ENCODE peak calls at places on chromosome 22, in seven cellular contexts. One of them, this sample, is unnamed.

GRCh38 chr22:21641795-21642583 is at the start of gene SDF2L1:
- DNase-seq in lower lobe of right lung: peak
- DNase-seq in lung: peak
- DNase-seq in mucosa of descending colon: peak
- DNase-seq in MM.1S: peak
- DNase-seq in mammary epithelial cell: peak
- DNase-seq in neural progenitor cell: peak
- DNase-seq in this sample: peak

GRCh38 chr22:42664976-42665831 is 16.0 kb upstream of the CYB5R3 start:
- DNase-seq in lower lobe of right lung: no peak
- DNase-seq in lung: no peak
- DNase-seq in mucosa of descending colon: no peak
- DNase-seq in MM.1S: peak
- DNase-seq in mammary epithelial cell: peak
- DNase-seq in neural progenitor cell: no peak
- DNase-seq in this sample: no peak

GRCh38 chr22:33919591-33920501 is at the start of gene LARGE1:
- DNase-seq in lower lobe of right lung: peak
- DNase-seq in lung: peak
- DNase-seq in mucosa of descending colon: peak
- DNase-seq in MM.1S: peak
- DNase-seq in mammary epithelial cell: peak
- DNase-seq in neural progenitor cell: peak
- DNase-seq in this sample: no peak

GRCh38 chr22:17152971-17153370 is 6.1 kb downstream of the HDHD5 start:
- DNase-seq in lower lobe of right lung: no peak
- DNase-seq in lung: no peak
- DNase-seq in mucosa of descending colon: no peak
- DNase-seq in MM.1S: no peak
- DNase-seq in mammary epithelial cell: no peak
- DNase-seq in neural progenitor cell: no peak
- DNase-seq in this sample: no peak

GRCh38 chr22:29195118-29195963 is 10.4 kb upstream of the EMID1 start:
- DNase-seq in lower lobe of right lung: no peak
- DNase-seq in lung: no peak
- DNase-seq in mucosa of descending colon: no peak
- DNase-seq in MM.1S: no peak
- DNase-seq in mammary epithelial cell: no peak
- DNase-seq in neural progenitor cell: no peak
- DNase-seq in this sample: no peak

GRCh38 chr22:27267145-27267544 is 534.4 kb downstream of the MN1 start:
- DNase-seq in lower lobe of right lung: no peak
- DNase-seq in lung: no peak
- DNase-seq in mucosa of descending colon: no peak
- DNase-seq in MM.1S: no peak
- DNase-seq in mammary epithelial cell: no peak
- DNase-seq in neural progenitor cell: no peak
- DNase-seq in this sample: no peak

GRCh38 chr22:43100223-43100622 is 10.3 kb upstream of the BIK start:
- DNase-seq in lower lobe of right lung: no peak
- DNase-seq in lung: no peak
- DNase-seq in mucosa of descending colon: no peak
- DNase-seq in MM.1S: no peak
- DNase-seq in mammary epithelial cell: peak
- DNase-seq in neural progenitor cell: no peak
- DNase-seq in this sample: peak

GRCh38 chr22:26550498-26551033 is 38.3 kb upstream of the TFIP11 start:
- DNase-seq in lower lobe of right lung: peak
- DNase-seq in lung: peak
- DNase-seq in mucosa of descending colon: no peak
- DNase-seq in MM.1S: no peak
- DNase-seq in mammary epithelial cell: no peak
- DNase-seq in neural progenitor cell: peak
- DNase-seq in this sample: no peak

GRCh38 chr22:27752771-27753170 is 48.8 kb downstream of the MN1 start:
- DNase-seq in lower lobe of right lung: peak
- DNase-seq in lung: no peak
- DNase-seq in mucosa of descending colon: peak
- DNase-seq in MM.1S: no peak
- DNase-seq in mammary epithelial cell: peak
- DNase-seq in neural progenitor cell: no peak
- DNase-seq in this sample: peak

GRCh38 chr22:48702573-48703264 is 1125.0 kb downstream of the BRD1 start:
- DNase-seq in lower lobe of right lung: peak
- DNase-seq in lung: no peak
- DNase-seq in mucosa of descending colon: no peak
- DNase-seq in MM.1S: no peak
- DNase-seq in mammary epithelial cell: no peak
- DNase-seq in neural progenitor cell: peak
- DNase-seq in this sample: no peak

GRCh38 chr22:27201741-27202140 is 544.4 kb downstream of the MIAT start:
- DNase-seq in lower lobe of right lung: no peak
- DNase-seq in lung: no peak
- DNase-seq in mucosa of descending colon: no peak
- DNase-seq in MM.1S: no peak
- DNase-seq in mammary epithelial cell: no peak
- DNase-seq in neural progenitor cell: no peak
- DNase-seq in this sample: no peak

GRCh38 chr22:42743501-42743991 is 22.9 kb upstream of the A4GALT start:
- DNase-seq in lower lobe of right lung: peak
- DNase-seq in lung: peak
- DNase-seq in mucosa of descending colon: peak
- DNase-seq in MM.1S: no peak
- DNase-seq in mammary epithelial cell: no peak
- DNase-seq in neural progenitor cell: peak
- DNase-seq in this sample: no peak

GRCh38 chr22:50148991-50149721 is 21.4 kb upstream of the PANX2 start:
- DNase-seq in lower lobe of right lung: peak
- DNase-seq in lung: peak
- DNase-seq in mucosa of descending colon: peak
- DNase-seq in MM.1S: peak
- DNase-seq in mammary epithelial cell: peak
- DNase-seq in neural progenitor cell: peak
- DNase-seq in this sample: peak

GRCh38 chr22:41535244-41535643 is 9.0 kb downstream of the POLR3H start:
- DNase-seq in lower lobe of right lung: no peak
- DNase-seq in lung: no peak
- DNase-seq in mucosa of descending colon: no peak
- DNase-seq in MM.1S: no peak
- DNase-seq in mammary epithelial cell: no peak
- DNase-seq in neural progenitor cell: peak
- DNase-seq in this sample: peak

GRCh38 chr22:29224859-29225410 is 19.2 kb downstream of the EMID1 start:
- DNase-seq in lower lobe of right lung: no peak
- DNase-seq in lung: no peak
- DNase-seq in mucosa of descending colon: no peak
- DNase-seq in MM.1S: no peak
- DNase-seq in mammary epithelial cell: no peak
- DNase-seq in neural progenitor cell: no peak
- DNase-seq in this sample: no peak

GRCh38 chr22:30821381-30821780 is 126.7 kb downstream of the OSBP2 start:
- DNase-seq in lower lobe of right lung: no peak
- DNase-seq in lung: no peak
- DNase-seq in mucosa of descending colon: no peak
- DNase-seq in MM.1S: no peak
- DNase-seq in mammary epithelial cell: no peak
- DNase-seq in neural progenitor cell: no peak
- DNase-seq in this sample: no peak

GRCh38 chr22:27278986-27279385 is 522.6 kb downstream of the MN1 start:
- DNase-seq in lower lobe of right lung: no peak
- DNase-seq in lung: no peak
- DNase-seq in mucosa of descending colon: no peak
- DNase-seq in MM.1S: no peak
- DNase-seq in mammary epithelial cell: peak
- DNase-seq in neural progenitor cell: no peak
- DNase-seq in this sample: no peak

GRCh38 chr22:22060200-22061084 is 77.9 kb upstream of the TOP3B start:
- DNase-seq in lower lobe of right lung: peak
- DNase-seq in lung: peak
- DNase-seq in mucosa of descending colon: peak
- DNase-seq in MM.1S: peak
- DNase-seq in mammary epithelial cell: peak
- DNase-seq in neural progenitor cell: peak
- DNase-seq in this sample: peak

GRCh38 chr22:50049299-50050195 is 8.6 kb downstream of the TTLL8 start:
- DNase-seq in lower lobe of right lung: no peak
- DNase-seq in lung: no peak
- DNase-seq in mucosa of descending colon: peak
- DNase-seq in MM.1S: no peak
- DNase-seq in mammary epithelial cell: no peak
- DNase-seq in neural progenitor cell: no peak
- DNase-seq in this sample: no peak

DNA sequence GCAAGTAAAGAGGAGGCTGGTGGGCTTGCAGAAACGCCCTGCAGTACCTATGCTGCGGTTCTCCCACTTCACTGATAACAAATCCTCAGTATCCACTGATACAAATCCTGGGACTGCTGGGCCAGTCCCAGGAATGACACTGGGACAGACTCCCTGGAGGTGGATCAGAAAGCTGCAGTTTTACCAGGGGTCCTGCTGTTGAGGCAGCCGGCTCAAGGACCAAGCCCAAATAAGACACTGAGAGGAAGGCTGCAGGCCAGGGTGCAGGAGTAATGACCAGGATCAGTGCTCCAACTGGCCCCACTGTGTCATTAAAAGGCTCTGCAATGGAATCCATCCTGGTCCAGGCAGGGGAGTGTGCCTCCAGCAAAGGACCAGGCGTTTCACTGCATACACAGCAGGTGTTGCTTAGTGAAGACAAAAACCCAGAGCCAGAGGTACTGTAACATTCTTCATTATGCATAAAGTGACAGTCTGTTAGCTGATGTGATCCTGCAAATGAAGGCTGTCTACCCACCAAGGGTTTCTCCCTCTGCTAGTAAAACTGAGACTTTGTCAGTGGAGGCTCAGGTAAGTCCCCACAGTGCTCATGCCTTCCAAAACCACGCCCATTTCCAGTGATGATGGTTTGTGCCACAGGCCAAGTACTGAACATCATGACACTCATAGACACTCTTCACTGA is 1.4 kb upstream of the C22orf39 start:
- DNase-seq in lower lobe of right lung: no peak
- DNase-seq in lung: no peak
- DNase-seq in mucosa of descending colon: no peak
- DNase-seq in MM.1S: peak
- DNase-seq in mammary epithelial cell: no peak
- DNase-seq in neural progenitor cell: peak
- DNase-seq in this sample: no peak
- H3K4me3 ChIP-seq in lower lobe of right lung: no peak
- H3K4me3 ChIP-seq in lung: no peak
- H3K4me3 ChIP-seq in mucosa of descending colon: no peak
- H3K4me3 ChIP-seq in MM.1S: peak
- H3K4me3 ChIP-seq in mammary epithelial cell: no peak
- H3K4me3 ChIP-seq in neural progenitor cell: peak
- H3K4me3 ChIP-seq in this sample: no peak

GRCh38 chr22:45171830-45172229 is 8.1 kb downstream of the NUP50 start:
- DNase-seq in lower lobe of right lung: no peak
- DNase-seq in lung: no peak
- DNase-seq in mucosa of descending colon: no peak
- DNase-seq in MM.1S: no peak
- DNase-seq in mammary epithelial cell: no peak
- DNase-seq in neural progenitor cell: no peak
- DNase-seq in this sample: no peak
- TF ChIP-seq CTCF in lower lobe of right lung: no peak
- TF ChIP-seq CTCF in lung: no peak
- TF ChIP-seq CTCF in mucosa of descending colon: no peak
- TF ChIP-seq CTCF in MM.1S: no peak
- TF ChIP-seq CTCF in mammary epithelial cell: no peak
- TF ChIP-seq CTCF in neural progenitor cell: no peak
- TF ChIP-seq CTCF in this sample: no peak

DNA sequence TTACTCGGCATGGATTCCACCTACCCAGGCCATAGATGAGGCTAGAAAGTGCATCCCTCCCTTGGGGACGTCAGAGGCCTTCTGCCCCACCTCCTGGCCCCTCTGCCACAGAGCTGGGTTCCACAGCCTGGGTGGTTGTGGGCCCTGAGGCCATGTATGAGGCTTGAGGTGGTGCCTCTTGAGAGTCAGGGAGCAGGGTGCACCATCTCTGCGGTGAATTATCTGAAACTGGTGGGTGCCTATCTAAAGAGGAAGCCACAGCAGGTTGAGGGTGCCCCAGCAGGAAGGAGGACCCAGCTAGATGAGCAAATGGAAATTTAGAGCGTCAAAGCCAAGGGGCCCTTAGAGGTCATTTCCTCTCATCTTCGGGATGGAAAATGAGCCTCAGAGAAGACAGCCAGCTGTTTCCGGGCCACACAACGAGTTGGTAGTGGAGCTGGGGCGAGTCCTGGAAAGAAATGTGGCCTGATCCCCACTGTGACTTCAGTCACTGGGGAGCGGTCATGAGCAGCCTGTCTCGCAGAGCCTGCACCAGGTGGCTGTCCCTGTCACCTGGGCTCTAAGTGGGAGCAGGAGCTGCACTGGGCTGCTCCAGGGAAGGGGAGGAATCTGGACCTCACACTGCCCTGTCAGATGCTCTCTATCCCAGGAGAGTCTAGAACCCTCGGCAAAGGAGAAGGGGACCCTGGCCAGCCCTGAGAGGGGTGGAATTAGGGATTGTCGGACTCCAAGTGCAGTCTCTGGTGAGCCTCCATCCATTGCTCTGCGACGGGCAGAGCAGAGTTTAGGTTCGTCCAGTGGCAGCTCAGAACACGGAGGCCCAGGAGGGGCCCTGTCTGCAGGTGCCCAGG is 7.3 kb downstream of the ADORA2A start:
- DNase-seq in lower lobe of right lung: no peak
- DNase-seq in lung: no peak
- DNase-seq in mucosa of descending colon: peak
- DNase-seq in MM.1S: peak
- DNase-seq in mammary epithelial cell: no peak
- DNase-seq in neural progenitor cell: no peak
- DNase-seq in this sample: no peak
- H3K4me3 ChIP-seq in lower lobe of right lung: no peak
- H3K4me3 ChIP-seq in lung: no peak
- H3K4me3 ChIP-seq in mucosa of descending colon: no peak
- H3K4me3 ChIP-seq in MM.1S: peak
- H3K4me3 ChIP-seq in mammary epithelial cell: no peak
- H3K4me3 ChIP-seq in neural progenitor cell: no peak
- H3K4me3 ChIP-seq in this sample: no peak

GRCh38 chr22:35178446-35178845 is 78.8 kb upstream of the HMGXB4 start:
- DNase-seq in lower lobe of right lung: no peak
- DNase-seq in lung: no peak
- DNase-seq in mucosa of descending colon: no peak
- DNase-seq in MM.1S: no peak
- DNase-seq in mammary epithelial cell: no peak
- DNase-seq in neural progenitor cell: no peak
- DNase-seq in this sample: no peak

GRCh38 chr22:35174398-35174797 is 82.9 kb upstream of the HMGXB4 start:
- DNase-seq in lower lobe of right lung: no peak
- DNase-seq in lung: no peak
- DNase-seq in mucosa of descending colon: no peak
- DNase-seq in MM.1S: no peak
- DNase-seq in mammary epithelial cell: no peak
- DNase-seq in neural progenitor cell: no peak
- DNase-seq in this sample: no peak

GRCh38 chr22:35175392-35175791 is 81.9 kb upstream of the HMGXB4 start:
- DNase-seq in lower lobe of right lung: no peak
- DNase-seq in lung: no peak
- DNase-seq in mucosa of descending colon: no peak
- DNase-seq in MM.1S: no peak
- DNase-seq in mammary epithelial cell: no peak
- DNase-seq in neural progenitor cell: no peak
- DNase-seq in this sample: no peak

GRCh38 chr22:35173655-35174054 is 83.6 kb upstream of the HMGXB4 start:
- DNase-seq in lower lobe of right lung: no peak
- DNase-seq in lung: peak
- DNase-seq in mucosa of descending colon: no peak
- DNase-seq in MM.1S: no peak
- DNase-seq in mammary epithelial cell: no peak
- DNase-seq in neural progenitor cell: no peak
- DNase-seq in this sample: no peak

GRCh38 chr22:35177811-35178210 is 79.5 kb upstream of the HMGXB4 start:
- DNase-seq in lower lobe of right lung: no peak
- DNase-seq in lung: no peak
- DNase-seq in mucosa of descending colon: no peak
- DNase-seq in MM.1S: no peak
- DNase-seq in mammary epithelial cell: no peak
- DNase-seq in neural progenitor cell: peak
- DNase-seq in this sample: no peak
- TF ChIP-seq CTCF in lower lobe of right lung: no peak
- TF ChIP-seq CTCF in lung: no peak
- TF ChIP-seq CTCF in mucosa of descending colon: no peak
- TF ChIP-seq CTCF in MM.1S: no peak
- TF ChIP-seq CTCF in mammary epithelial cell: peak
- TF ChIP-seq CTCF in neural progenitor cell: peak
- TF ChIP-seq CTCF in this sample: no peak

This sample was measured in bronchial epithelial cell.